ENCODE peak calls at places on chromosomes 2 and 18, in seven cellular contexts. C is skeletal muscle cell, M is WERI-Rb-1, R is HEK293T, P is left cardiac atrium, O is dermis blood vessel endothelial cell, G is cardiac muscle cell. K is an unnamed sample.

GRCh38 chr2:161238559-161239415 is 69.4 kb upstream of the PSMD14 start:
- DNase-seq in C (no peak), R (peak; percentile 12), G (peak; percentile 73), M (peak; percentile 85), P (peak; percentile 73), O (peak; percentile 65), K (peak; percentile 68)

GRCh38 chr2:141113301-141113700 is 1017.5 kb downstream of the LRP1B start:
- DNase-seq in G (no peak), R (no peak), C (no peak), P (no peak), O (no peak), M (no peak), K (no peak)

GRCh38 chr2:222743263-222743865 is 71.9 kb downstream of the MOGAT1 start:
- DNase-seq in O (peak; percentile 64), M (no peak), R (no peak), C (no peak), G (no peak), P (peak; percentile 32), K (no peak)

GRCh38 chr2:86446060-86446459 is 4.9 kb downstream of the KDM3A start:
- DNase-seq in O (no peak), P (no peak), C (no peak), R (no peak), M (no peak), G (no peak), K (no peak)

GRCh38 chr2:1489486-1489885 is 76.2 kb downstream of the TPO start:
- DNase-seq in M (no peak), O (no peak), C (no peak), R (no peak), P (no peak), G (no peak), K (no peak)

GRCh38 chr18:51957001-51957400 is 383.0 kb upstream of the DCC start:
- DNase-seq in G (no peak), C (no peak), O (no peak), R (no peak), P (no peak), M (no peak), K (no peak)

GRCh38 chr2:223724831-223725230 is 112.6 kb downstream of the AP1S3 start:
- DNase-seq in P (no peak), O (peak; percentile 48), G (no peak), R (no peak), C (no peak), M (no peak), K (no peak)

GRCh38 chr2:32688511-32688910 is 60.7 kb downstream of the TTC27 start:
- DNase-seq in C (peak; percentile 14), M (no peak), O (no peak), G (no peak), P (no peak), R (no peak), K (no peak)

GRCh38 chr2:235898766-235899165 is 269.4 kb downstream of the GBX2 start:
- DNase-seq in P (no peak), R (no peak), O (peak; percentile 21), M (no peak), C (no peak), G (no peak), K (no peak)

GRCh38 chr2:168912466-168913170 is 11.5 kb downstream of the G6PC2 start:
- DNase-seq in G (peak; percentile 12), M (no peak), C (no peak), P (peak; percentile 32), O (peak; percentile 33), R (no peak), K (no peak)

GRCh38 chr2:75309596-75310290 is 110.4 kb upstream of the TACR1 start:
- DNase-seq in G (no peak), C (no peak), M (no peak), R (no peak), P (no peak), O (no peak), K (no peak)

GRCh38 chr2:218444692-218445357 is 25.9 kb downstream of the VIL1 start:
- DNase-seq in P (no peak), C (no peak), O (no peak), R (no peak), M (no peak), G (no peak), K (no peak)

GRCh38 chr18:79964330-79965118 is at the start of gene HSBP1L1:
- DNase-seq in C (no peak), R (peak; percentile 49), G (peak; percentile 88), M (peak; percentile 87), P (peak; percentile 73), O (peak; percentile 64), K (peak; percentile 61)

GRCh38 chr2:43426305-43427031 is 169.4 kb downstream of the THADA start:
- DNase-seq in R (no peak), P (peak; percentile 56), O (peak; percentile 95), C (peak; percentile 94), G (no peak), M (no peak), K (peak; percentile 72)

GRCh38 chr2:198756166-198756565 is 701.6 kb downstream of the SATB2 start:
- DNase-seq in G (no peak), M (no peak), O (no peak), P (no peak), R (no peak), C (no peak), K (no peak)

GRCh38 chr2:176096243-176096985 is 3.2 kb upstream of the HOXD12 start:
- DNase-seq in R (no peak), M (no peak), P (no peak), O (peak; percentile 32), C (no peak), G (no peak), K (no peak)

GRCh38 chr2:28750316-28751101 is 1.1 kb upstream of the PPP1CB start:
- DNase-seq in G (peak; percentile 8), M (peak; percentile 30), C (no peak), O (peak; percentile 68), P (no peak), R (peak; percentile 13), K (peak; percentile 42)

GRCh38 chr2:235619544-235619943 is 125.7 kb downstream of the AGAP1 start:
- DNase-seq in O (no peak), P (no peak), G (no peak), C (no peak), R (no peak), M (no peak), K (no peak)

GRCh38 chr2:111634050-111634784 is 249.8 kb downstream of the ANAPC1 start:
- DNase-seq in P (no peak), R (no peak), O (no peak), G (no peak), M (no peak), C (no peak), K (no peak)

GRCh38 chr2:119536209-119536608 is 8.0 kb upstream of the CFAP221 start:
- DNase-seq in G (no peak), O (no peak), P (no peak), R (peak; percentile 27), C (no peak), M (no peak), K (no peak)

GRCh38 chr2:21667638-21668037 is 543.9 kb downstream of the TDRD15 start:
- DNase-seq in M (no peak), O (no peak), P (no peak), R (no peak), C (no peak), G (no peak), K (no peak)

GRCh38 chr2:147860009-147860408 is 15.2 kb downstream of the ACVR2A start:
- DNase-seq in P (no peak), C (no peak), O (no peak), R (no peak), G (peak; percentile 10), M (peak; percentile 60), K (no peak)

GRCh38 chr18:34880882-34881852 is 160.0 kb upstream of the MAPRE2 start:
- DNase-seq in R (no peak), C (no peak), P (no peak), G (no peak), M (no peak), O (no peak), K (no peak)

GRCh38 chr2:165909466-165909865 is 44.1 kb downstream of the TTC21B start:
- DNase-seq in O (peak; percentile 64), R (no peak), G (no peak), P (no peak), M (no peak), C (no peak), K (no peak)

GRCh38 chr2:170191166-170191872 is 13.4 kb downstream of the MYO3B start:
- DNase-seq in M (no peak), C (no peak), P (no peak), O (no peak), R (no peak), G (no peak), K (no peak)

GRCh38 chr18:79332601-79333000 is 63.1 kb upstream of the NFATC1 start:
- DNase-seq in M (no peak), G (no peak), R (no peak), P (no peak), C (no peak), O (no peak), K (no peak)

GRCh38 chr2:101698419-101699190 is 1.1 kb downstream of the MAP4K4 start:
- DNase-seq in P (no peak), C (no peak), G (peak; percentile 22), R (peak; percentile 27), M (no peak), O (peak; percentile 61), K (peak; percentile 32)

GRCh38 chr2:12168354-12169059 is 422.1 kb downstream of the LPIN1 start:
- DNase-seq in C (no peak), R (no peak), M (no peak), O (no peak), P (no peak), G (peak; percentile 62), K (no peak)

GRCh38 chr18:8556424-8556823 is 52.8 kb upstream of the RAB12 start:
- DNase-seq in C (no peak), R (no peak), M (no peak), G (no peak), P (no peak), O (no peak), K (no peak)

GRCh38 chr2:3628800-3629199 is 29.2 kb upstream of the ALLC start:
- DNase-seq in O (peak; percentile 13), G (peak; percentile 73), C (no peak), M (peak; percentile 86), R (peak; percentile 45), P (no peak), K (no peak)

GRCh38 chr2:120765911-120766757 is 30.5 kb downstream of the GLI2 start:
- DNase-seq in P (peak; percentile 88), O (peak; percentile 44), G (peak; percentile 40), M (no peak), C (peak; percentile 71), R (no peak), K (no peak)

GRCh38 chr2:45069711-45070664 is 60.7 kb upstream of the SIX2 start:
- DNase-seq in C (no peak), G (no peak), O (no peak), M (peak; percentile 83), P (no peak), R (no peak), K (no peak)

K was measured in CD4-positive, alpha-beta memory T cell.